ENCODE peak calls at places on chromosomes 5 and 9, in four cellular contexts. G is heart left ventricle, S is IMR-90, O is uterus. C is an unnamed sample.
A peak's percentile ranks its signal among the peaks of the same experiment; 100 is the strongest.

GRCh38 chr5:128579111-128579510 is 41.1 kb upstream of the FBN2 start:
- DNase-seq in G (no peak), S (peak; percentile 78), O (no peak), C (no peak)

GRCh38 chr9:124447297-124447661 is 3.0 kb upstream of the ADGRD2 start:
- DNase-seq in G (no peak), S (no peak), O (no peak), C (no peak)

GRCh38 chr5:90612930-90613329 is 54.3 kb downstream of the ADGRV1 start:
- DNase-seq in G (no peak), S (no peak), O (no peak), C (no peak)

GRCh38 chr9:125329978-125330377 is 68.4 kb downstream of the GAPVD1 start:
- DNase-seq in G (no peak), S (peak; percentile 6), O (no peak), C (no peak)

GRCh38 chr9:34492051-34492450 is 30.7 kb downstream of the ENHO start:
- DNase-seq in G (no peak), S (no peak), O (no peak), C (no peak)

GRCh38 chr5:177300236-177300880 is 3.2 kb downstream of the RAB24 start:
- DNase-seq in G (peak; percentile 66), S (peak; percentile 80), O (peak; percentile 60), C (no peak)

GRCh38 chr5:177446184-177447065 is at the start of gene PRR7:
- DNase-seq in G (no peak), S (peak; percentile 64), O (no peak), C (no peak)

GRCh38 chr5:74288448-74289109 is 351.9 kb downstream of the ENC1 start:
- DNase-seq in G (peak; percentile 42), S (peak; percentile 16), O (peak; percentile 36), C (peak; percentile 64)

GRCh38 chr9:76537150-76537646 is 78.2 kb downstream of the GCNT1 start:
- DNase-seq in G (peak; percentile 40), S (no peak), O (peak; percentile 63), C (no peak)

GRCh38 chr5:77852514-77853352 is 76.6 kb upstream of the TBCA start:
- DNase-seq in G (peak; percentile 72), S (peak; percentile 78), O (no peak), C (peak; percentile 82)
- TF ChIP-seq POLR2A in G (no peak), S (no peak), O (no peak), C (no peak)

DNA sequence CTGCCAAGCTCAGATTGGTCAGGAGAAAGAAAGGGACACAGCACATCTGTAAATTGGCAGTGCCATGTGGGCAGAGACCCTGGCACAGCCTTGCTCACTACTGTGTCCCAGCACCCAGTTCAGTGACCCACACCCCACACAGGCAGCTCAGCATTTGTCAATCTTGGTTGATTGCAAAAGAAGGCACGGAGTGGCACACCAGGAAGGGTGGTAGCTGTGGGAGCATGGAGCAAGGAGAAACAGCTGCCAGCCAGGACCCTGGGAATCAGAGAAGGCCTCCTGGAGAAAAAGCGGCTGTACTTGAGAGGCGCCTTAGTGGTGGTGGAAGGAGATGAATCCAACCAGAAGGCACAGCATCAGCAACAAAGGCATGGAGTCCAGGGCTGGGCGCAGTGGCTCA is 3.5 kb downstream of the SLC27A4 start:
- DNase-seq in G (no peak), S (no peak), O (no peak), C (no peak)
- H3K36me3 ChIP-seq in G (no peaks in the 10 kb centered on the region), S (peaks cover 32% of the 10 kb centered on the region), O (no peaks in the 10 kb centered on the region), C (peaks cover 67% of the 10 kb centered on the region)

GRCh38 chr5:82276800-82277612 is 1.1 kb downstream of the RPS23 start:
- DNase-seq in G (no peak), S (no peak), O (no peak), C (no peak)
- TF ChIP-seq POLR2A in G (no peak), S (no peak), O (no peak), C (no peak)

GRCh38 chr9:136902259-136902821 is 16.0 kb downstream of the TRAF2 start:
- DNase-seq in G (peak; percentile 85), S (peak; percentile 86), O (peak; percentile 47), C (no peak)
- H3K36me3 ChIP-seq in G (no peaks in the 10 kb centered on the region), S (peaks cover 19% of the 10 kb centered on the region), O (no peaks in the 10 kb centered on the region), C (peaks cover 8% of the 10 kb centered on the region)

GRCh38 chr9:107586493-107586892 is 96.9 kb upstream of the KLF4 start:
- DNase-seq in G (no peak), S (no peak), O (no peak), C (no peak)

GRCh38 chr9:107588393-107588792 is 98.8 kb upstream of the KLF4 start:
- DNase-seq in G (no peak), S (no peak), O (no peak), C (no peak)

GRCh38 chr9:107585465-107585864 is 95.9 kb upstream of the KLF4 start:
- DNase-seq in G (no peak), S (no peak), O (no peak), C (no peak)

GRCh38 chr9:107584944-107585343 is 95.4 kb upstream of the KLF4 start:
- DNase-seq in G (no peak), S (no peak), O (no peak), C (no peak)

DNA sequence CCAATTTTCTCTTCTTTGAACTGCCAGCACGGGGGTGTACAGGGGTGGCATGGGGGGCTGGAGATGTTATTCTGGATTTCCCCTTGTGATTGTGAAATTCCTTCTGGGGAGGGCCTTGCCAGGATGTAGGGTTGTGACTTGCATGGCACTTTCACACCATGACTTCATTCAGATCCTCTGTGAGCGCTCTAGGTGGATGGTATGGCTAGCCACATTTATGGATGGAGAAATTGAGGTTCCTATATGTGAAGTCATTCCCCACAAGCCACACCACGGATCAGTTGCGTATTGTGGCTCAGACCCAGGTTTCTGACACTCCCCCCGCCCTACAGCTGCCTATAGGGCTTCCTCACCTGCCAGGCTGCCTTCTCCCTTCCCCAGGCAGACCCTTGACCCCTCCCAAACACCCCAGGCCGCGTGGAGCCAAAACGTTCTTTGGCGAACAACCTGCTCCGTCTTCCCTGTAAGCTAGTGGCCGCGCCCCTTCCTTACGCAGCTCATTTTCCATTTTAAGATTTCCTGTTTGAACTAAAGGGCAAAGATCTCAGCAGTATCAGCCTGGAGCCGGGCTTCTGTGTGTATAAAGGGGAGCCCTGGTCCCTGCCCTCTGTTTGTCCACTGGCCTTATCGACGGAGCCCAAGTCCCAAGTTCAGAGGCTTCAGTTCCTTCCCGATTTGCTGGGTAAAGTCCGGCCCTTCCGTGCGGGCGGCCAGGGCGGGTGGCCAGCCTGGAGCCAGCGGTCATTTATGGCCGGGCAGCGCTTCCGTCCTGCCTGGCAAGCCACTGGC is 97.8 kb upstream of the KLF4 start:
- DNase-seq in G (peak; percentile 75), S (no peak), O (peak; percentile 68), C (no peak)
- TF ChIP-seq POLR2A in G (peak; percentile 14), S (no peak), O (no peak), C (no peak)

DNA sequence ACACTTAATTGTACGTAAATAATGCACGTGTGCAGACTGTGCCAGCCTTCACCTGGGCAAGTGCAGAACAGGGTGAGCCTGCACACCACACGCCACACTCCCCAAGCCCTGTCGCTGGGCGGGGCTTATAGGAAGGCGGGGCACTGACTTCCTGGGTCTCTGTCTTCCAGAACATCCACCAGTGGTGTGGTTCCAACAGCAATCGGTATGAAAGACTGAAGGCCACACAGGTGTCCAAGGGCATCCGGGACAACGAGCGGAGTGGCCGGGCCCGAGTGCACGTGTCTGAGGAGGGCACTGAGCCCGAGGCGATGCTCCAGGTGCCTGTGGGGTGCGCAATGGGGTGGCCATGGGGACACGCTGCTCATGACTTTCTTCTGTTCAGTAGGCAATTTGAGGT is 44.2 kb downstream of the GSN start:
- DNase-seq in G (peak; percentile 18), S (no peak), O (no peak), C (no peak)
- H3K36me3 ChIP-seq in G (peaks cover 7% of the 10 kb centered on the region), S (peaks cover 69% of the 10 kb centered on the region), O (no peaks in the 10 kb centered on the region), C (peaks cover 89% of the 10 kb centered on the region)

GRCh38 chr9:84140535-84141101 is 160.0 kb downstream of the RMI1 start:
- DNase-seq in G (no peak), S (peak; percentile 18), O (no peak), C (no peak)
- TF ChIP-seq POLR2A in G (no peak), S (no peak), O (no peak), C (no peak)

C was measured in esophagus muscularis mucosa.